ENCODE peak calls at places on chromosomes 13 and 19, in ten cellular contexts. One of them, this sample, is unnamed. For H3K4me1, the result is how much of the 10 kb centered on the place peaks cover.

GRCh38 chr13:79485014-79485441 is 4.1 kb downstream of the NDFIP2 start:
- DNase-seq in CD4-positive, CD25-positive, alpha-beta regulatory T cell: no peak
- DNase-seq in HAP-1: no peak
- DNase-seq in thyroid gland: no peak
- DNase-seq in CD8-positive, alpha-beta T cell: no peak
- DNase-seq in ascending aorta: no peak
- DNase-seq in IMR-90: peak
- DNase-seq in CD8-positive, alpha-beta memory T cell: no peak
- DNase-seq in lower lobe of right lung: no peak
- DNase-seq in astrocyte: peak
- DNase-seq in this sample: no peak

GRCh38 chr19:58551577-58552471 is 3.1 kb downstream of the CHMP2A start:
- DNase-seq in CD4-positive, CD25-positive, alpha-beta regulatory T cell: no peak
- DNase-seq in HAP-1: peak
- DNase-seq in thyroid gland: no peak
- DNase-seq in CD8-positive, alpha-beta T cell: no peak
- DNase-seq in ascending aorta: no peak
- DNase-seq in IMR-90: no peak
- DNase-seq in CD8-positive, alpha-beta memory T cell: no peak
- DNase-seq in lower lobe of right lung: no peak
- DNase-seq in astrocyte: no peak
- DNase-seq in this sample: no peak

GRCh38 chr19:40778865-40779284 is 828 bp downstream of the RAB4B start:
- DNase-seq in CD4-positive, CD25-positive, alpha-beta regulatory T cell: no peak
- DNase-seq in HAP-1: no peak
- DNase-seq in thyroid gland: no peak
- DNase-seq in CD8-positive, alpha-beta T cell: no peak
- DNase-seq in ascending aorta: no peak
- DNase-seq in IMR-90: peak
- DNase-seq in CD8-positive, alpha-beta memory T cell: no peak
- DNase-seq in lower lobe of right lung: no peak
- DNase-seq in astrocyte: peak
- DNase-seq in this sample: no peak

GRCh38 chr13:95067303-95067702 is 233.9 kb downstream of the ABCC4 start:
- DNase-seq in CD4-positive, CD25-positive, alpha-beta regulatory T cell: no peak
- DNase-seq in HAP-1: no peak
- DNase-seq in thyroid gland: no peak
- DNase-seq in CD8-positive, alpha-beta T cell: no peak
- DNase-seq in ascending aorta: no peak
- DNase-seq in IMR-90: peak
- DNase-seq in CD8-positive, alpha-beta memory T cell: no peak
- DNase-seq in lower lobe of right lung: no peak
- DNase-seq in astrocyte: peak
- DNase-seq in this sample: no peak

GRCh38 chr13:109700176-109700575 is 86.2 kb downstream of the IRS2 start:
- DNase-seq in CD4-positive, CD25-positive, alpha-beta regulatory T cell: no peak
- DNase-seq in HAP-1: no peak
- DNase-seq in thyroid gland: peak
- DNase-seq in CD8-positive, alpha-beta T cell: no peak
- DNase-seq in ascending aorta: peak
- DNase-seq in IMR-90: peak
- DNase-seq in CD8-positive, alpha-beta memory T cell: no peak
- DNase-seq in lower lobe of right lung: peak
- DNase-seq in astrocyte: peak
- DNase-seq in this sample: peak

GRCh38 chr19:6067975-6068374 is 42.3 kb downstream of the RFX2 start:
- DNase-seq in CD4-positive, CD25-positive, alpha-beta regulatory T cell: no peak
- DNase-seq in HAP-1: no peak
- DNase-seq in thyroid gland: no peak
- DNase-seq in CD8-positive, alpha-beta T cell: no peak
- DNase-seq in ascending aorta: no peak
- DNase-seq in IMR-90: no peak
- DNase-seq in CD8-positive, alpha-beta memory T cell: no peak
- DNase-seq in lower lobe of right lung: no peak
- DNase-seq in astrocyte: no peak
- DNase-seq in this sample: peak

GRCh38 chr13:23455401-23456185 is 22.1 kb upstream of the SACS start:
- DNase-seq in CD4-positive, CD25-positive, alpha-beta regulatory T cell: no peak
- DNase-seq in HAP-1: no peak
- DNase-seq in thyroid gland: no peak
- DNase-seq in CD8-positive, alpha-beta T cell: no peak
- DNase-seq in ascending aorta: no peak
- DNase-seq in IMR-90: no peak
- DNase-seq in CD8-positive, alpha-beta memory T cell: no peak
- DNase-seq in lower lobe of right lung: no peak
- DNase-seq in astrocyte: no peak
- DNase-seq in this sample: no peak

GRCh38 chr13:63481334-63481733 is 2065.7 kb upstream of the PCDH20 start:
- DNase-seq in CD4-positive, CD25-positive, alpha-beta regulatory T cell: no peak
- DNase-seq in HAP-1: no peak
- DNase-seq in thyroid gland: no peak
- DNase-seq in CD8-positive, alpha-beta T cell: no peak
- DNase-seq in ascending aorta: no peak
- DNase-seq in IMR-90: peak
- DNase-seq in CD8-positive, alpha-beta memory T cell: no peak
- DNase-seq in lower lobe of right lung: no peak
- DNase-seq in astrocyte: no peak
- DNase-seq in this sample: no peak

GRCh38 chr13:57286511-57287098 is 119.6 kb downstream of the PRR20E start:
- DNase-seq in CD4-positive, CD25-positive, alpha-beta regulatory T cell: no peak
- DNase-seq in HAP-1: no peak
- DNase-seq in thyroid gland: no peak
- DNase-seq in CD8-positive, alpha-beta T cell: no peak
- DNase-seq in ascending aorta: no peak
- DNase-seq in IMR-90: no peak
- DNase-seq in CD8-positive, alpha-beta memory T cell: no peak
- DNase-seq in lower lobe of right lung: peak
- DNase-seq in astrocyte: no peak
- DNase-seq in this sample: no peak

GRCh38 chr13:100434010-100434763 is 154.4 kb downstream of the GGACT start:
- DNase-seq in CD4-positive, CD25-positive, alpha-beta regulatory T cell: no peak
- DNase-seq in HAP-1: no peak
- DNase-seq in thyroid gland: no peak
- DNase-seq in CD8-positive, alpha-beta T cell: no peak
- DNase-seq in ascending aorta: no peak
- DNase-seq in IMR-90: peak
- DNase-seq in CD8-positive, alpha-beta memory T cell: no peak
- DNase-seq in lower lobe of right lung: no peak
- DNase-seq in astrocyte: peak
- DNase-seq in this sample: no peak

GRCh38 chr19:7877249-7877836 is 3.2 kb upstream of the PRR36 start:
- DNase-seq in CD4-positive, CD25-positive, alpha-beta regulatory T cell: no peak
- DNase-seq in HAP-1: no peak
- DNase-seq in thyroid gland: no peak
- DNase-seq in CD8-positive, alpha-beta T cell: no peak
- DNase-seq in ascending aorta: no peak
- DNase-seq in IMR-90: no peak
- DNase-seq in CD8-positive, alpha-beta memory T cell: no peak
- DNase-seq in lower lobe of right lung: no peak
- DNase-seq in astrocyte: no peak
- DNase-seq in this sample: no peak

GRCh38 chr13:92537485-92537884 is 689.1 kb upstream of the GPC6 start:
- DNase-seq in CD4-positive, CD25-positive, alpha-beta regulatory T cell: no peak
- DNase-seq in HAP-1: no peak
- DNase-seq in thyroid gland: no peak
- DNase-seq in CD8-positive, alpha-beta T cell: no peak
- DNase-seq in ascending aorta: no peak
- DNase-seq in IMR-90: no peak
- DNase-seq in CD8-positive, alpha-beta memory T cell: no peak
- DNase-seq in lower lobe of right lung: no peak
- DNase-seq in astrocyte: peak
- DNase-seq in this sample: no peak

GRCh38 chr13:50626031-50626643 is 217.4 kb downstream of the DLEU7 start:
- DNase-seq in CD4-positive, CD25-positive, alpha-beta regulatory T cell: no peak
- DNase-seq in HAP-1: no peak
- DNase-seq in thyroid gland: no peak
- DNase-seq in CD8-positive, alpha-beta T cell: no peak
- DNase-seq in ascending aorta: no peak
- DNase-seq in IMR-90: no peak
- DNase-seq in CD8-positive, alpha-beta memory T cell: no peak
- DNase-seq in lower lobe of right lung: no peak
- DNase-seq in astrocyte: peak
- DNase-seq in this sample: no peak

GRCh38 chr13:31166591-31166990 is 4.9 kb upstream of the HSPH1 start:
- DNase-seq in CD4-positive, CD25-positive, alpha-beta regulatory T cell: no peak
- DNase-seq in HAP-1: no peak
- DNase-seq in thyroid gland: no peak
- DNase-seq in CD8-positive, alpha-beta T cell: no peak
- DNase-seq in ascending aorta: no peak
- DNase-seq in IMR-90: peak
- DNase-seq in CD8-positive, alpha-beta memory T cell: no peak
- DNase-seq in lower lobe of right lung: no peak
- DNase-seq in astrocyte: no peak
- DNase-seq in this sample: no peak

GRCh38 chr13:52067237-52067636 is 42.7 kb downstream of the UTP14C start:
- DNase-seq in CD4-positive, CD25-positive, alpha-beta regulatory T cell: no peak
- DNase-seq in HAP-1: no peak
- DNase-seq in thyroid gland: no peak
- DNase-seq in CD8-positive, alpha-beta T cell: no peak
- DNase-seq in ascending aorta: no peak
- DNase-seq in IMR-90: no peak
- DNase-seq in CD8-positive, alpha-beta memory T cell: no peak
- DNase-seq in lower lobe of right lung: no peak
- DNase-seq in astrocyte: no peak
- DNase-seq in this sample: no peak

GRCh38 chr13:56528040-56528760 is 612.5 kb upstream of the PRR20A start:
- DNase-seq in CD4-positive, CD25-positive, alpha-beta regulatory T cell: no peak
- DNase-seq in HAP-1: no peak
- DNase-seq in thyroid gland: no peak
- DNase-seq in CD8-positive, alpha-beta T cell: no peak
- DNase-seq in ascending aorta: no peak
- DNase-seq in IMR-90: no peak
- DNase-seq in CD8-positive, alpha-beta memory T cell: no peak
- DNase-seq in lower lobe of right lung: no peak
- DNase-seq in astrocyte: no peak
- DNase-seq in this sample: no peak

GRCh38 chr19:49570997-49571676 is 9.2 kb downstream of the NOSIP start:
- DNase-seq in CD4-positive, CD25-positive, alpha-beta regulatory T cell: peak
- DNase-seq in HAP-1: peak
- DNase-seq in thyroid gland: no peak
- DNase-seq in CD8-positive, alpha-beta T cell: no peak
- DNase-seq in ascending aorta: no peak
- DNase-seq in IMR-90: no peak
- DNase-seq in CD8-positive, alpha-beta memory T cell: no peak
- DNase-seq in lower lobe of right lung: no peak
- DNase-seq in astrocyte: no peak
- DNase-seq in this sample: no peak

GRCh38 chr19:33029746-33030303 is 34.9 kb downstream of the RHPN2 start:
- DNase-seq in CD4-positive, CD25-positive, alpha-beta regulatory T cell: no peak
- DNase-seq in HAP-1: no peak
- DNase-seq in thyroid gland: no peak
- DNase-seq in CD8-positive, alpha-beta T cell: no peak
- DNase-seq in ascending aorta: no peak
- DNase-seq in IMR-90: no peak
- DNase-seq in CD8-positive, alpha-beta memory T cell: no peak
- DNase-seq in lower lobe of right lung: no peak
- DNase-seq in astrocyte: no peak
- DNase-seq in this sample: no peak

GRCh38 chr19:38684862-38685665 is 37.6 kb downstream of the ACTN4 start:
- DNase-seq in CD4-positive, CD25-positive, alpha-beta regulatory T cell: no peak
- DNase-seq in HAP-1: no peak
- DNase-seq in thyroid gland: no peak
- DNase-seq in CD8-positive, alpha-beta T cell: no peak
- DNase-seq in ascending aorta: no peak
- DNase-seq in IMR-90: no peak
- DNase-seq in CD8-positive, alpha-beta memory T cell: no peak
- DNase-seq in lower lobe of right lung: no peak
- DNase-seq in astrocyte: no peak
- DNase-seq in this sample: no peak
- H3K4me1 ChIP-seq in CD4-positive, CD25-positive, alpha-beta regulatory T cell: half or more
- H3K4me1 ChIP-seq in HAP-1: under half
- H3K4me1 ChIP-seq in thyroid gland: half or more
- H3K4me1 ChIP-seq in CD8-positive, alpha-beta T cell: under half
- H3K4me1 ChIP-seq in ascending aorta: half or more
- H3K4me1 ChIP-seq in IMR-90: under half
- H3K4me1 ChIP-seq in CD8-positive, alpha-beta memory T cell: half or more
- H3K4me1 ChIP-seq in lower lobe of right lung: half or more
- H3K4me1 ChIP-seq in astrocyte: half or more
- H3K4me1 ChIP-seq in this sample: half or more

GRCh38 chr19:28387507-28387906 is 825.4 kb downstream of the UQCRFS1 start:
- DNase-seq in CD4-positive, CD25-positive, alpha-beta regulatory T cell: no peak
- DNase-seq in HAP-1: no peak
- DNase-seq in thyroid gland: no peak
- DNase-seq in CD8-positive, alpha-beta T cell: no peak
- DNase-seq in ascending aorta: no peak
- DNase-seq in IMR-90: no peak
- DNase-seq in CD8-positive, alpha-beta memory T cell: no peak
- DNase-seq in lower lobe of right lung: no peak
- DNase-seq in astrocyte: no peak
- DNase-seq in this sample: no peak
- H3K4me1 ChIP-seq in CD4-positive, CD25-positive, alpha-beta regulatory T cell: under half
- H3K4me1 ChIP-seq in HAP-1: under half
- H3K4me1 ChIP-seq in thyroid gland: under half
- H3K4me1 ChIP-seq in CD8-positive, alpha-beta T cell: under half
- H3K4me1 ChIP-seq in ascending aorta: under half
- H3K4me1 ChIP-seq in IMR-90: under half
- H3K4me1 ChIP-seq in CD8-positive, alpha-beta memory T cell: under half
- H3K4me1 ChIP-seq in lower lobe of right lung: under half
- H3K4me1 ChIP-seq in astrocyte: under half
- H3K4me1 ChIP-seq in this sample: under half

DNA sequence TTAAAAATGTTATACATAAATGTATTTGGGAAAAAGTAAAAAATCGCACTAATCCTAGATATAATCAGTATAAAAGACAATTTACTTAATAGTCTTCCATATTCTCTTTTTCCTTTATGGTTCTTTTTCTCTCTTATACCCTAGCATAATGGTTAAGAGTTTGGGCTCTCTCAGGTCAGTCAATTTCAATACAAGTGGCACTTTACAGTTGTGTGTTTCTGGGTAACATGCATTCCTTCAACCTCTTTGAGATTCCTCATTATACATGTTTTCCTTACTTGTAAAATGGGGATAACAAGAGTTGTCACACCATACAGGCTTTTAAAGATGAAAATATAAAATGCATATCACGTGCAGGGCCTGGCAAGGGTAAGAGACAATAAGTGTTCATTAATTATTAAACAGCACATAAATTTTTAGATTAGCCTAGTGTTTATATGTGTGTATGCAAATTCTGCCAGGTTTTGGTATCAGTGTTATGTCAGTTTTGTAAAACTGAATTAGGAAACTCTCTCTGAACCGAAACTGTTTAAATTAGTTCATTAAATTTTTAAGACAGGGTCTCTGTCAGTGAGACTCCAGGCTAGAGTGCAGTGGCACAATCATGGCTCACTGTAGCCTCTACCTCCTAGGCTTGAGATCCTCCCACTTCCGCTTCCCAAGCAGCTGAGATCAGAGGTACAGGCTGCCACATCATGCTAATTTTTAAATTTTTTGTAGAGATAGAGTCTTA is 49.8 kb downstream of the ELF1 start:
- DNase-seq in CD4-positive, CD25-positive, alpha-beta regulatory T cell: no peak
- DNase-seq in HAP-1: no peak
- DNase-seq in thyroid gland: no peak
- DNase-seq in CD8-positive, alpha-beta T cell: no peak
- DNase-seq in ascending aorta: no peak
- DNase-seq in IMR-90: no peak
- DNase-seq in CD8-positive, alpha-beta memory T cell: no peak
- DNase-seq in lower lobe of right lung: no peak
- DNase-seq in astrocyte: no peak
- DNase-seq in this sample: no peak
- H3K4me1 ChIP-seq in CD4-positive, CD25-positive, alpha-beta regulatory T cell: half or more
- H3K4me1 ChIP-seq in HAP-1: under half
- H3K4me1 ChIP-seq in thyroid gland: half or more
- H3K4me1 ChIP-seq in CD8-positive, alpha-beta T cell: half or more
- H3K4me1 ChIP-seq in ascending aorta: half or more
- H3K4me1 ChIP-seq in IMR-90: under half
- H3K4me1 ChIP-seq in CD8-positive, alpha-beta memory T cell: half or more
- H3K4me1 ChIP-seq in lower lobe of right lung: half or more
- H3K4me1 ChIP-seq in astrocyte: under half
- H3K4me1 ChIP-seq in this sample: under half

GRCh38 chr13:114131581-114132418 is 623 bp downstream of the RASA3 start:
- DNase-seq in CD4-positive, CD25-positive, alpha-beta regulatory T cell: peak
- DNase-seq in HAP-1: peak
- DNase-seq in thyroid gland: peak
- DNase-seq in CD8-positive, alpha-beta T cell: no peak
- DNase-seq in ascending aorta: no peak
- DNase-seq in IMR-90: no peak
- DNase-seq in CD8-positive, alpha-beta memory T cell: no peak
- DNase-seq in lower lobe of right lung: peak
- DNase-seq in astrocyte: peak
- DNase-seq in this sample: no peak
- H3K4me1 ChIP-seq in CD4-positive, CD25-positive, alpha-beta regulatory T cell: under half
- H3K4me1 ChIP-seq in HAP-1: under half
- H3K4me1 ChIP-seq in thyroid gland: under half
- H3K4me1 ChIP-seq in CD8-positive, alpha-beta T cell: half or more
- H3K4me1 ChIP-seq in ascending aorta: under half
- H3K4me1 ChIP-seq in IMR-90: under half
- H3K4me1 ChIP-seq in CD8-positive, alpha-beta memory T cell: half or more
- H3K4me1 ChIP-seq in lower lobe of right lung: half or more
- H3K4me1 ChIP-seq in astrocyte: under half
- H3K4me1 ChIP-seq in this sample: under half